ENCODE peak calls at places on chromosome 18, in four cellular contexts. One of them, this sample, is unnamed.

GRCh38 chr18:79368681-79369080 is 27.0 kb upstream of the NFATC1 start:
- DNase-seq in heart left ventricle: no peak
- DNase-seq in WERI-Rb-1: no peak
- DNase-seq in astrocyte of the spinal cord: no peak
- DNase-seq in this sample: no peak

GRCh38 chr18:61531182-61531581 is 198.0 kb downstream of the CDH20 start:
- DNase-seq in WERI-Rb-1: no peak
- DNase-seq in heart left ventricle: no peak
- DNase-seq in astrocyte of the spinal cord: no peak
- DNase-seq in this sample: no peak

GRCh38 chr18:33446604-33447003 is 6.1 kb upstream of the CCDC178 start:
- DNase-seq in astrocyte of the spinal cord: no peak
- DNase-seq in WERI-Rb-1: no peak
- DNase-seq in heart left ventricle: no peak
- DNase-seq in this sample: no peak

GRCh38 chr18:56789004-56789888 is 138.1 kb downstream of the WDR7 start:
- DNase-seq in heart left ventricle: peak
- DNase-seq in astrocyte of the spinal cord: peak
- DNase-seq in WERI-Rb-1: peak
- DNase-seq in this sample: no peak

GRCh38 chr18:56148373-56148772 is 490.0 kb downstream of the TXNL1 start:
- DNase-seq in heart left ventricle: no peak
- DNase-seq in astrocyte of the spinal cord: peak
- DNase-seq in WERI-Rb-1: no peak
- DNase-seq in this sample: no peak

GRCh38 chr18:68121308-68121707 is 593.6 kb downstream of the TMX3 start:
- DNase-seq in heart left ventricle: no peak
- DNase-seq in astrocyte of the spinal cord: no peak
- DNase-seq in WERI-Rb-1: no peak
- DNase-seq in this sample: no peak

GRCh38 chr18:41391616-41392610 is 563.1 kb upstream of the PIK3C3 start:
- DNase-seq in astrocyte of the spinal cord: peak
- DNase-seq in heart left ventricle: no peak
- DNase-seq in WERI-Rb-1: peak
- DNase-seq in this sample: peak

GRCh38 chr18:32156855-32157254 is 33.0 kb upstream of the MEP1B start:
- DNase-seq in heart left ventricle: no peak
- DNase-seq in astrocyte of the spinal cord: no peak
- DNase-seq in WERI-Rb-1: no peak
- DNase-seq in this sample: no peak

GRCh38 chr18:2415656-2416055 is 155.6 kb downstream of the METTL4 start:
- DNase-seq in astrocyte of the spinal cord: no peak
- DNase-seq in heart left ventricle: no peak
- DNase-seq in WERI-Rb-1: no peak
- DNase-seq in this sample: no peak

GRCh38 chr18:44409524-44409923 is 271.2 kb upstream of the SETBP1 start:
- DNase-seq in heart left ventricle: no peak
- DNase-seq in WERI-Rb-1: no peak
- DNase-seq in astrocyte of the spinal cord: no peak
- DNase-seq in this sample: no peak

GRCh38 chr18:27789406-27789805 is 387.5 kb downstream of the CDH2 start:
- DNase-seq in heart left ventricle: no peak
- DNase-seq in astrocyte of the spinal cord: no peak
- DNase-seq in WERI-Rb-1: no peak
- DNase-seq in this sample: no peak

GRCh38 chr18:13371689-13372404 is 153.3 kb downstream of the LDLRAD4 start:
- DNase-seq in astrocyte of the spinal cord: no peak
- DNase-seq in heart left ventricle: no peak
- DNase-seq in WERI-Rb-1: no peak
- DNase-seq in this sample: no peak

GRCh38 chr18:63951302-63951705 is 2.2 kb downstream of the HMSD start:
- DNase-seq in heart left ventricle: no peak
- DNase-seq in astrocyte of the spinal cord: peak
- DNase-seq in WERI-Rb-1: no peak
- DNase-seq in this sample: no peak

GRCh38 chr18:38297910-38298309 is 732.3 kb upstream of the CELF4 start:
- DNase-seq in WERI-Rb-1: peak
- DNase-seq in heart left ventricle: no peak
- DNase-seq in astrocyte of the spinal cord: no peak
- DNase-seq in this sample: no peak

GRCh38 chr18:23317975-23318675 is 135.0 kb upstream of the RIOK3 start:
- DNase-seq in astrocyte of the spinal cord: peak
- DNase-seq in WERI-Rb-1: no peak
- DNase-seq in heart left ventricle: no peak
- DNase-seq in this sample: no peak

GRCh38 chr18:73891572-73892421 is 255.8 kb downstream of the FBXO15 start:
- DNase-seq in astrocyte of the spinal cord: no peak
- DNase-seq in heart left ventricle: no peak
- DNase-seq in WERI-Rb-1: peak
- DNase-seq in this sample: no peak

GRCh38 chr18:58321986-58322385 is 278.0 kb downstream of the NEDD4L start:
- DNase-seq in heart left ventricle: peak
- DNase-seq in WERI-Rb-1: peak
- DNase-seq in astrocyte of the spinal cord: peak
- DNase-seq in this sample: peak

GRCh38 chr18:32847719-32848118 is 74.9 kb upstream of the KLHL14 start:
- DNase-seq in astrocyte of the spinal cord: no peak
- DNase-seq in WERI-Rb-1: no peak
- DNase-seq in heart left ventricle: no peak
- DNase-seq in this sample: no peak

GRCh38 chr18:59718108-59719057 is 21.2 kb upstream of the CCBE1 start:
- DNase-seq in WERI-Rb-1: no peak
- DNase-seq in astrocyte of the spinal cord: peak
- DNase-seq in heart left ventricle: no peak
- DNase-seq in this sample: no peak

GRCh38 chr18:32346667-32347066 is 124.0 kb downstream of the GAREM1 start:
- DNase-seq in WERI-Rb-1: no peak
- DNase-seq in heart left ventricle: no peak
- DNase-seq in astrocyte of the spinal cord: peak
- DNase-seq in this sample: no peak

GRCh38 chr18:25464211-25464610 is 112.2 kb upstream of the ZNF521 start:
- DNase-seq in WERI-Rb-1: no peak
- DNase-seq in heart left ventricle: no peak
- DNase-seq in astrocyte of the spinal cord: peak
- DNase-seq in this sample: no peak

GRCh38 chr18:59070181-59070912 is 69.3 kb upstream of the SEC11C start:
- DNase-seq in astrocyte of the spinal cord: peak
- DNase-seq in WERI-Rb-1: peak
- DNase-seq in heart left ventricle: peak
- DNase-seq in this sample: peak

GRCh38 chr18:59839931-59840685 is 59.7 kb upstream of the PMAIP1 start:
- DNase-seq in heart left ventricle: no peak
- DNase-seq in WERI-Rb-1: no peak
- DNase-seq in astrocyte of the spinal cord: no peak
- DNase-seq in this sample: no peak

GRCh38 chr18:44246001-44246400 is 434.7 kb upstream of the SETBP1 start:
- DNase-seq in heart left ventricle: no peak
- DNase-seq in astrocyte of the spinal cord: peak
- DNase-seq in WERI-Rb-1: no peak
- DNase-seq in this sample: no peak

GRCh38 chr18:74507927-74508326 is 11.8 kb downstream of the CNDP2 start:
- DNase-seq in WERI-Rb-1: no peak
- DNase-seq in heart left ventricle: no peak
- DNase-seq in astrocyte of the spinal cord: no peak
- DNase-seq in this sample: no peak

GRCh38 chr18:25042641-25043051 is 309.3 kb downstream of the ZNF521 start:
- DNase-seq in WERI-Rb-1: no peak
- DNase-seq in astrocyte of the spinal cord: no peak
- DNase-seq in heart left ventricle: no peak
- DNase-seq in this sample: no peak

GRCh38 chr18:28793911-28794310 is 617.0 kb upstream of the CDH2 start:
- DNase-seq in WERI-Rb-1: no peak
- DNase-seq in astrocyte of the spinal cord: no peak
- DNase-seq in heart left ventricle: no peak
- DNase-seq in this sample: no peak

GRCh38 chr18:56460590-56460989 is 177.8 kb downstream of the TXNL1 start:
- DNase-seq in heart left ventricle: no peak
- DNase-seq in WERI-Rb-1: no peak
- DNase-seq in astrocyte of the spinal cord: no peak
- DNase-seq in this sample: no peak

GRCh38 chr18:7321831-7322230 is 90.9 kb downstream of the LRRC30 start:
- DNase-seq in astrocyte of the spinal cord: no peak
- DNase-seq in WERI-Rb-1: no peak
- DNase-seq in heart left ventricle: no peak
- DNase-seq in this sample: no peak
- TF ChIP-seq CTCF in astrocyte of the spinal cord: no peak
- TF ChIP-seq CTCF in WERI-Rb-1: no peak
- TF ChIP-seq CTCF in heart left ventricle: no peak
- TF ChIP-seq CTCF in this sample: no peak

GRCh38 chr18:35662293-35663062 is 80.9 kb downstream of the GALNT1 start:
- DNase-seq in heart left ventricle: no peak
- DNase-seq in WERI-Rb-1: no peak
- DNase-seq in astrocyte of the spinal cord: no peak
- DNase-seq in this sample: no peak

GRCh38 chr18:35658112-35658511 is 76.6 kb downstream of the GALNT1 start:
- DNase-seq in heart left ventricle: no peak
- DNase-seq in astrocyte of the spinal cord: no peak
- DNase-seq in WERI-Rb-1: no peak
- DNase-seq in this sample: no peak

GRCh38 chr18:35661483-35662146 is 80.1 kb downstream of the GALNT1 start:
- DNase-seq in heart left ventricle: no peak
- DNase-seq in WERI-Rb-1: no peak
- DNase-seq in astrocyte of the spinal cord: no peak
- DNase-seq in this sample: no peak
- TF ChIP-seq CTCF in heart left ventricle: no peak
- TF ChIP-seq CTCF in WERI-Rb-1: no peak
- TF ChIP-seq CTCF in astrocyte of the spinal cord: no peak
- TF ChIP-seq CTCF in this sample: no peak

GRCh38 chr18:48799724-48800315 is 150.9 kb downstream of the SMAD7 start:
- DNase-seq in WERI-Rb-1: peak
- DNase-seq in astrocyte of the spinal cord: no peak
- DNase-seq in heart left ventricle: peak
- DNase-seq in this sample: peak
- TF ChIP-seq CTCF in WERI-Rb-1: no peak
- TF ChIP-seq CTCF in astrocyte of the spinal cord: no peak
- TF ChIP-seq CTCF in heart left ventricle: no peak
- TF ChIP-seq CTCF in this sample: no peak

GRCh38 chr18:54127759-54128378 is 96.6 kb downstream of the MBD2 start:
- DNase-seq in heart left ventricle: peak
- DNase-seq in WERI-Rb-1: peak
- DNase-seq in astrocyte of the spinal cord: peak
- DNase-seq in this sample: no peak
- TF ChIP-seq CTCF in heart left ventricle: peak
- TF ChIP-seq CTCF in WERI-Rb-1: peak
- TF ChIP-seq CTCF in astrocyte of the spinal cord: peak
- TF ChIP-seq CTCF in this sample: no peak

GRCh38 chr18:21602302-21602592 is 1.7 kb upstream of the ESCO1 start:
- DNase-seq in heart left ventricle: no peak
- DNase-seq in astrocyte of the spinal cord: no peak
- DNase-seq in WERI-Rb-1: no peak
- DNase-seq in this sample: no peak

GRCh38 chr18:21600526-21601410 is at the start of gene ESCO1:
- DNase-seq in WERI-Rb-1: peak
- DNase-seq in heart left ventricle: peak
- DNase-seq in astrocyte of the spinal cord: peak
- DNase-seq in this sample: peak

GRCh38 chr18:21597616-21598015 is 2.9 kb downstream of the ESCO1 start:
- DNase-seq in WERI-Rb-1: no peak
- DNase-seq in astrocyte of the spinal cord: no peak
- DNase-seq in heart left ventricle: no peak
- DNase-seq in this sample: no peak

GRCh38 chr18:21598726-21599584 is 1.5 kb downstream of the ESCO1 start:
- DNase-seq in heart left ventricle: no peak
- DNase-seq in WERI-Rb-1: peak
- DNase-seq in astrocyte of the spinal cord: no peak
- DNase-seq in this sample: no peak

DNA sequence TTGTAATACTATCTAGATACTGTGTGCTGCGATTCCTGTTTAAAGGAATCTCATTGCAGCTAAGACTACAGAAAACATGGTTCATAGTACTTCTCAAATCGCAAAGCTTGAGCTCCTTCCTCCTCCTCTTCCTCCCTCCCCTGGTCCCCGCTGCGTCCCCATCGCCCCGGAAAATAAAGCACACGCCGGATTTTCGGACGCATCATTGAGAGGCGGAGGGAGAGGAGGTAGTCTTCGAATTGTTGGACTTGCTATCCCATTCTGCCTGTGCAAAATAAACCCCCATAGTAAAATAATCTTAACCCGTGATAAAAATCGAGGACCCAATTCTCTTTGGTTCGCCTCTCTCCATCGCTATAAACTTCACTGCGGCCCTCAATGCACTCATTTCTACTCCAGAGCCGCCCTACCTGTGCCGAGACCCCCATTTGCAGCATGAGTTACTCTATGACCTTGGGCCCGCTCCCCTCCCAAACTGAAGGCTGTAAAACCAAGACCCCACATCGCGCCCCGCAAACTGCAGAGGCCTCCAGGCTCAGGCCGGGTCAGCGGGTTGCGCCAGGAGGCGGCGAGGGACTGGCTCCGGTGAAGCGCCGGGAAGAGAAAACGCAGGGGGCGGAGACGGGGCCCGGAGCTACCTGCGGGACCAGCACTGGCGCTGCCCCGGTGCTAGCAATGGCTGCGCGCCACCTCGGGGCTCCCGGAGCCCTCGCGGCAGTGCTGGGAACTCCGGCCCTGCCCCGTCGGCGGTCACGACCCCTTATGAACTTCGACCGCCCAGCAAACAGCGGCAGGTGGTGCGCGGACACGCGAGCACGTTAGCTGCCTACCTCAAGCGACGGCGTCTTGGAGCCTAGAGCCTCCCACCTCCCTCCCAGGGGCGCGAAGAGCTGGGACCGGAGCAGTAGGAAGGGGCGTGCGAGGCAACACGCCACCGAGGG is 649 bp downstream of the ESCO1 start:
- DNase-seq in heart left ventricle: peak
- DNase-seq in astrocyte of the spinal cord: peak
- DNase-seq in WERI-Rb-1: no peak
- DNase-seq in this sample: peak
- TF ChIP-seq CTCF in heart left ventricle: no peak
- TF ChIP-seq CTCF in astrocyte of the spinal cord: no peak
- TF ChIP-seq CTCF in WERI-Rb-1: no peak
- TF ChIP-seq CTCF in this sample: no peak

GRCh38 chr18:45850021-45850420 is 24.5 kb downstream of the SIGLEC15 start:
- DNase-seq in heart left ventricle: no peak
- DNase-seq in astrocyte of the spinal cord: no peak
- DNase-seq in WERI-Rb-1: peak
- DNase-seq in this sample: no peak
- TF ChIP-seq CTCF in heart left ventricle: no peak
- TF ChIP-seq CTCF in astrocyte of the spinal cord: peak
- TF ChIP-seq CTCF in WERI-Rb-1: peak
- TF ChIP-seq CTCF in this sample: no peak

This sample was measured in stomach.